ENCODE peak calls at places on chromosomes 16 and 17, in ten cellular contexts. D is lower leg skin, P is endothelial cell of umbilical vein, Z is breast epithelium, R is thoracic aorta, G is cardiac fibroblast, U is HFF-Myc, H is heart left ventricle, I is brain microvascular endothelial cell, F is HCT116. A is an unnamed sample.

GRCh38 chr17:45782889-45783592 is 1.1 kb upstream of the CRHR1 start:
- DNase-seq in D (no peak), P (peak; percentile 11), Z (no peak), R (no peak), G (no peak), U (no peak), H (no peak), I (no peak), F (no peak), A (no peak)

GRCh38 chr16:88784074-88784855 is 755 bp downstream of the PIEZO1 start:
- DNase-seq in D (no peak), P (peak; percentile 65), Z (peak; percentile 77), R (no peak), G (peak; percentile 78), U (no peak), H (peak; percentile 77), I (peak; percentile 45), F (no peak), A (peak; percentile 74)

GRCh38 chr17:43406676-43407645 is 8.2 kb downstream of the ARL4D start:
- DNase-seq in D (no peak), P (no peak), Z (no peak), R (no peak), G (peak; percentile 49), U (no peak), H (no peak), I (peak; percentile 42), F (no peak), A (peak; percentile 62)

GRCh38 chr17:75970011-75970523 is 8.9 kb downstream of the ACOX1 start:
- DNase-seq in D (no peak), P (peak; percentile 72), Z (no peak), R (no peak), G (peak; percentile 62), U (peak; percentile 72), H (no peak), I (no peak), F (no peak), A (peak; percentile 10)

GRCh38 chr17:78174870-78175642 is 6.7 kb downstream of the SYNGR2 start:
- DNase-seq in D (no peak), P (no peak), Z (peak; percentile 58), R (no peak), G (no peak), U (no peak), H (peak; percentile 27), I (no peak), F (no peak), A (no peak)

GRCh38 chr17:78374631-78375274 is 3.7 kb upstream of the PGS1 start:
- DNase-seq in D (no peak), P (peak; percentile 95), Z (no peak), R (no peak), G (peak; percentile 87), U (no peak), H (no peak), I (peak; percentile 68), F (no peak), A (peak; percentile 74)

GRCh38 chr16:81803332-81803731 is 24.2 kb downstream of the PLCG2 start:
- DNase-seq in D (no peak), P (no peak), Z (no peak), R (no peak), G (no peak), U (no peak), H (no peak), I (no peak), F (no peak), A (no peak)

GRCh38 chr16:88619859-88620655 is 18.3 kb upstream of the IL17C start:
- DNase-seq in D (no peak), P (no peak), Z (no peak), R (no peak), G (no peak), U (no peak), H (no peak), I (no peak), F (no peak), A (peak; percentile 84)

GRCh38 chr16:68369697-68370096 is 58.9 kb downstream of the PRMT7 start:
- DNase-seq in D (no peak), P (no peak), Z (no peak), R (no peak), G (no peak), U (no peak), H (no peak), I (no peak), F (no peak), A (no peak)

GRCh38 chr16:3098459-3099394 is at the start of gene ZSCAN10:
- DNase-seq in D (no peak), P (no peak), Z (no peak), R (no peak), G (no peak), U (no peak), H (no peak), I (no peak), F (no peak), A (no peak)
- H3K4me3 ChIP-seq in D (no peak within 1 kb of the TSS), P (no peak within 1 kb of the TSS), Z (peak within 1 kb of the TSS; percentile 35), R (peak within 1 kb of the TSS; percentile 62), G (peak within 1 kb of the TSS; percentile 7), U (no peak within 1 kb of the TSS), H (peak within 1 kb of the TSS; percentile 29), I (no peak within 1 kb of the TSS), F (peak within 1 kb of the TSS; percentile 29), A (no peak within 1 kb of the TSS)

DNA sequence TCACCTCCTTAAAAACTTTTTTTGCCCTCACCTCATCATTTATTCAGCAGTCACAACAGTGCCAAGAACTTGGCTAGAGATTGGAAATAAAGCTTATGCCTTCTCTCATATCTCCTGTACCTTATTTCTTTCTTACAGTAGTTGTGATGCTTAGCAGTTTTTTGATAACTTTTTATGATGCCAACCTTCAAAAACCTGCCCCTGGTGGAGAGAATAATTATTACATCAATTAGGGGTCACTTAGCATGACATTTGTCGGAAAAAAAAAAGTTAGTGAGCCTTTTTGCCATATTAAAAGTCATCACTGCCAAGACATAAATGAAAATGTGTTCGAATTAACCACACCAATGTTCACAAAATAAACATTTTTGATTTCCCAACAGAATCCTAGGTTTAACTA is 296.6 kb downstream of the WWOX start:
- DNase-seq in D (no peak), P (no peak), Z (no peak), R (no peak), G (no peak), U (no peak), H (no peak), I (no peak), F (peak; percentile 3), A (no peak)
- TF ChIP-seq CTCF in D (no peak), P (no peak), Z (no peak), R (no peak), G (peak; percentile 11), U (no peak), H (peak; percentile 19), I (peak; percentile 2), F (peak; percentile 44), A (no peak)

GRCh38 chr17:81717049-81717765 is 5.1 kb downstream of the SLC25A10 start:
- DNase-seq in D (no peak), P (no peak), Z (no peak), R (no peak), G (no peak), U (no peak), H (no peak), I (no peak), F (no peak), A (no peak)
- H3K4me3 ChIP-seq in D (no peak overlapping the region), P (no peak overlapping the region), Z (no peak overlapping the region), R (no peak overlapping the region), G (no peak overlapping the region), U (no peak overlapping the region), H (no peak overlapping the region), I (no peak overlapping the region), F (no peak overlapping the region), A (no peak overlapping the region)

GRCh38 chr17:41678411-41678906 is 10.2 kb upstream of the EIF1 start:
- DNase-seq in D (no peak), P (peak; percentile 51), Z (no peak), R (no peak), G (peak; percentile 36), U (no peak), H (no peak), I (no peak), F (no peak), A (peak; percentile 23)

GRCh38 chr17:41681776-41682175 is 6.9 kb upstream of the EIF1 start:
- DNase-seq in D (no peak), P (no peak), Z (no peak), R (no peak), G (no peak), U (no peak), H (no peak), I (no peak), F (no peak), A (no peak)

GRCh38 chr17:41680426-41681040 is 8.2 kb upstream of the EIF1 start:
- DNase-seq in D (no peak), P (no peak), Z (no peak), R (no peak), G (no peak), U (no peak), H (no peak), I (no peak), F (no peak), A (no peak)

GRCh38 chr17:41679740-41680425 is 8.8 kb upstream of the EIF1 start:
- DNase-seq in D (no peak), P (no peak), Z (no peak), R (no peak), G (no peak), U (no peak), H (no peak), I (no peak), F (no peak), A (no peak)

DNA sequence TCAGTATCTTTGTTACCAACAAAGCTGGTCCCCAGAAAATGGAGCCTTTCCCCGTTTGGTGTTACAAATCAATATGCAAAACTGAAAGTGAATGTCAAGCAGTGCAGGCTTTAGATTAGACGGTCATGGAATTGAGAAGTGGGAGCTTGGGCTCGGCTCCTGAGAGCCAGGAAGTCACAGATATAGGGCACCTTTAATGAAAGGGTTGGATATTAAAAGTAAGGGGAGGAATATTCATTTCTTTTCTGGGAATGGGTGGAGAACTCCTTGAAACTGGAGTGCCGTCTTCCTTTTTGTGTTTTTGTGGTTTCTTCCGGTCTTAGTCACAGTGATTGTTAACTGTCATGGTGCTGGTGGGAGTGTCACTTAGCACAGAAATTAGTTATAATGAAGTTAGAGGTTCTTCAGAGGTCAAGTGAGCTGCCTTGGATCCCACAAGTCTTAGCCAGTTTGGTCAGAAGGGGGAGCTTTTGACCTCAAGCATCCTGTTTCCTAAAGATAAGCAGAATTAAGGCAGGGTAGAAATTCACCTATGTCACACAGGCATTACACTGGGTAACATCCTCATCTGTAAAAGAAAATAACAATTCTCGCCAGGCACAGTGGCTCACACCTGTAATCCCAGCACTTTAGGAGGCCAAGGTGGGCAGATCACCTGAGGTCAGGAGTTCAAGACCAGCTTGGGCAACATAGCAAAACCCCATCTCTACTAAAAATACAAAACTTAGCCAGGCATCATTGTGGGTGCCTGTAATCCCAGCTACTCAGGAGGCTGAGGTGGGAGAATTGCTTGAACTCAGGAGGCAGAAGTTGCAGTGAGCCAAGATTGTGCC is 9.6 kb upstream of the EIF1 start:
- DNase-seq in D (no peak), P (peak; percentile 63), Z (no peak), R (no peak), G (peak; percentile 55), U (peak; percentile 37), H (no peak), I (no peak), F (no peak), A (peak; percentile 35)
- TF ChIP-seq CTCF in D (no peak), P (no peak), Z (no peak), R (no peak), G (no peak), U (no peak), H (peak; percentile 23), I (peak; percentile 19), F (peak; percentile 15), A (peak; percentile 23)

DNA sequence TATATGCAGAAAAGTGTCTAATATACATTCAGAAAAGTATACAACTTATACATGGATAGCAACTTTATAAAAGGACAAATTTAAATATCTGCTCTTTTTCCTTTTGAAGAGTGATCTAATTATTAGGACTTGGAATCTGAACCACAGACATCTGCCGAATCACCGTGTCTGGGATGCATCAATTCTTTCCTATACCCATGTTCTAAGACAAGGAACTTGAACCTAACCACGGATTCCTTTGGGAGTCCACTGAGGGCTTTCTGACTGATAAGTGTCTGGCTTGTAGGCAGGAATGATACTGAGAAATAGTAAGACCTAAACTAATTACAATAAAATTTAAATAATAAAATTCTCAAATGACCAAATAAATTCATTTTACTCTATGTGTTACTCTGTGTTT is 54.2 kb downstream of the NDEL1 start:
- DNase-seq in D (no peak), P (no peak), Z (no peak), R (no peak), G (peak; percentile 21), U (no peak), H (no peak), I (peak; percentile 31), F (no peak), A (peak; percentile 18)
- H3K4me3 ChIP-seq in D (no peak overlapping the region), P (no peak overlapping the region), Z (no peak overlapping the region), R (no peak overlapping the region), G (no peak overlapping the region), U (no peak overlapping the region), H (no peak overlapping the region), I (no peak overlapping the region), F (no peak overlapping the region), A (no peak overlapping the region)